ENCODE peak calls at places on chromosomes 1 and 21, in eight cellular contexts. Y is right atrium auricular region, O is left ventricle myocardium inferior, V is tibial nerve, B is fibroblast of mammary gland, U is upper lobe of right lung, P is GM12865, Z is fibroblast of lung. Q is an unnamed sample.

GRCh38 chr1:39387452-39387851 is 104.0 kb upstream of the BMP8A start:
- DNase-seq in Y (no peak), O (no peak), V (no peak), B (peak), U (no peak), P (no peak), Z (peak), Q (no peak)

GRCh38 chr1:206797534-206798383 is 25.5 kb upstream of the IL10 start:
- DNase-seq in Y (no peak), O (no peak), V (no peak), B (no peak), U (no peak), P (peak), Z (no peak), Q (no peak)

GRCh38 chr1:177368255-177368654 is 197.5 kb downstream of the BRINP2 start:
- DNase-seq in Y (no peak), O (no peak), V (no peak), B (peak), U (no peak), P (peak), Z (peak), Q (no peak)

GRCh38 chr1:147748687-147749350 is 11.6 kb downstream of the GJA5 start:
- DNase-seq in Y (no peak), O (peak), V (no peak), B (peak), U (no peak), P (no peak), Z (no peak), Q (no peak)

GRCh38 chr1:31723828-31724359 is 20.1 kb upstream of the COL16A1 start:
- DNase-seq in Y (peak), O (peak), V (peak), B (peak), U (peak), P (peak), Z (peak), Q (no peak)

GRCh38 chr1:218816999-218817398 is 356.7 kb upstream of the LYPLAL1 start:
- DNase-seq in Y (no peak), O (no peak), V (no peak), B (no peak), U (no peak), P (no peak), Z (no peak), Q (no peak)

GRCh38 chr1:20485527-20486456 is at the start of gene CAMK2N1:
- DNase-seq in Y (no peak), O (peak), V (no peak), B (peak), U (peak), P (no peak), Z (peak), Q (no peak)

GRCh38 chr1:198494658-198495103 is 45.8 kb downstream of the ATP6V1G3 start:
- DNase-seq in Y (no peak), O (no peak), V (no peak), B (no peak), U (peak), P (no peak), Z (no peak), Q (no peak)

GRCh38 chr1:37556712-37557196 is at the start of gene DNALI1:
- DNase-seq in Y (peak), O (peak), V (peak), B (peak), U (peak), P (peak), Z (peak), Q (no peak)

GRCh38 chr1:2985121-2985561 is 36.1 kb upstream of the ACTRT2 start:
- DNase-seq in Y (no peak), O (no peak), V (no peak), B (no peak), U (peak), P (no peak), Z (no peak), Q (no peak)

GRCh38 chr1:234375672-234376071 is 2.4 kb downstream of the COA6 start:
- DNase-seq in Y (no peak), O (no peak), V (no peak), B (no peak), U (no peak), P (no peak), Z (no peak), Q (no peak)

GRCh38 chr1:2269193-2269921 is 41.2 kb downstream of the SKI start:
- DNase-seq in Y (no peak), O (no peak), V (no peak), B (no peak), U (no peak), P (no peak), Z (no peak), Q (no peak)

GRCh38 chr1:148263128-148263905 is 111.2 kb upstream of the NBPF11 start:
- DNase-seq in Y (no peak), O (peak), V (no peak), B (peak), U (peak), P (peak), Z (peak), Q (peak)

GRCh38 chr1:168271636-168272035 is 9.0 kb upstream of the TBX19 start:
- DNase-seq in Y (no peak), O (no peak), V (no peak), B (no peak), U (no peak), P (no peak), Z (no peak), Q (no peak)

GRCh38 chr1:206035027-206035426 is 11.3 kb upstream of the CTSE start:
- DNase-seq in Y (no peak), O (no peak), V (no peak), B (no peak), U (no peak), P (peak), Z (no peak), Q (no peak)

GRCh38 chr1:162035241-162035640 is 11.6 kb upstream of the OLFML2B start:
- DNase-seq in Y (no peak), O (no peak), V (no peak), B (no peak), U (no peak), P (no peak), Z (peak), Q (no peak)

GRCh38 chr1:36673207-36673606 is 190.5 kb upstream of the CSF3R start:
- DNase-seq in Y (no peak), O (no peak), V (no peak), B (no peak), U (no peak), P (no peak), Z (no peak), Q (no peak)

GRCh38 chr1:168737446-168737845 is 8.4 kb upstream of the DPT start:
- DNase-seq in Y (no peak), O (no peak), V (no peak), B (no peak), U (no peak), P (no peak), Z (no peak), Q (no peak)

GRCh38 chr1:29439615-29440014 is 203.3 kb downstream of the PTPRU start:
- DNase-seq in Y (no peak), O (no peak), V (no peak), B (no peak), U (no peak), P (no peak), Z (no peak), Q (no peak)

GRCh38 chr1:182235952-182236650 is 155.5 kb downstream of the GLUL start:
- DNase-seq in Y (no peak), O (peak), V (no peak), B (peak), U (no peak), P (no peak), Z (peak), Q (no peak)

GRCh38 chr1:203048555-203049051 is 22.3 kb downstream of the PPFIA4 start:
- DNase-seq in Y (no peak), O (no peak), V (no peak), B (no peak), U (no peak), P (no peak), Z (no peak), Q (no peak)

GRCh38 chr21:35926003-35926541 is 134.3 kb downstream of the SETD4 start:
- DNase-seq in Y (no peak), O (no peak), V (no peak), B (no peak), U (no peak), P (no peak), Z (no peak), Q (no peak)

GRCh38 chr1:48947761-48948537 is 171.3 kb upstream of the BEND5 start:
- DNase-seq in Y (no peak), O (no peak), V (no peak), B (no peak), U (no peak), P (no peak), Z (peak), Q (no peak)

GRCh38 chr1:197399691-197400521 is 131.9 kb downstream of the CRB1 start:
- DNase-seq in Y (no peak), O (no peak), V (no peak), B (peak), U (no peak), P (peak), Z (peak), Q (peak)

GRCh38 chr1:166857995-166858394 is 18.1 kb downstream of the TADA1 start:
- DNase-seq in Y (no peak), O (no peak), V (no peak), B (no peak), U (no peak), P (no peak), Z (no peak), Q (no peak)

GRCh38 chr1:49013046-49013445 is 236.4 kb upstream of the BEND5 start:
- DNase-seq in Y (no peak), O (no peak), V (no peak), B (no peak), U (no peak), P (no peak), Z (no peak), Q (no peak)

GRCh38 chr1:51661081-51661518 is 44.2 kb downstream of the OSBPL9 start:
- DNase-seq in Y (no peak), O (no peak), V (no peak), B (peak), U (no peak), P (no peak), Z (peak), Q (no peak)

GRCh38 chr1:83849191-83850061 is 149.5 kb downstream of the TTLL7 start:
- DNase-seq in Y (no peak), O (no peak), V (no peak), B (no peak), U (no peak), P (peak), Z (no peak), Q (no peak)

GRCh38 chr1:165696625-165697100 is 1.7 kb downstream of the ALDH9A1 start:
- DNase-seq in Y (no peak), O (no peak), V (no peak), B (peak), U (no peak), P (no peak), Z (peak), Q (no peak)

GRCh38 chr1:8460784-8461183 is 142.9 kb downstream of the SLC45A1 start:
- DNase-seq in Y (no peak), O (no peak), V (no peak), B (no peak), U (no peak), P (no peak), Z (no peak), Q (no peak)

GRCh38 chr21:14321042-14321441 is 61.9 kb downstream of the HSPA13 start:
- DNase-seq in Y (no peak), O (no peak), V (no peak), B (peak), U (no peak), P (no peak), Z (no peak), Q (no peak)

GRCh38 chr1:248618878-248619277 is 16.0 kb downstream of the OR2T11 start:
- DNase-seq in Y (no peak), O (peak), V (peak), B (peak), U (no peak), P (peak), Z (no peak), Q (no peak)

GRCh38 chr1:213772711-213773110 is 215.1 kb upstream of the PROX1 start:
- DNase-seq in Y (peak), O (no peak), V (no peak), B (no peak), U (no peak), P (no peak), Z (no peak), Q (no peak)

GRCh38 chr1:150281221-150281757 is 1.1 kb upstream of the CIART start:
- DNase-seq in Y (peak), O (peak), V (peak), B (peak), U (peak), P (peak), Z (peak), Q (no peak)

GRCh38 chr21:15151385-15152103 is 86.7 kb upstream of the NRIP1 start:
- DNase-seq in Y (no peak), O (no peak), V (no peak), B (peak), U (no peak), P (no peak), Z (no peak), Q (no peak)

DNA sequence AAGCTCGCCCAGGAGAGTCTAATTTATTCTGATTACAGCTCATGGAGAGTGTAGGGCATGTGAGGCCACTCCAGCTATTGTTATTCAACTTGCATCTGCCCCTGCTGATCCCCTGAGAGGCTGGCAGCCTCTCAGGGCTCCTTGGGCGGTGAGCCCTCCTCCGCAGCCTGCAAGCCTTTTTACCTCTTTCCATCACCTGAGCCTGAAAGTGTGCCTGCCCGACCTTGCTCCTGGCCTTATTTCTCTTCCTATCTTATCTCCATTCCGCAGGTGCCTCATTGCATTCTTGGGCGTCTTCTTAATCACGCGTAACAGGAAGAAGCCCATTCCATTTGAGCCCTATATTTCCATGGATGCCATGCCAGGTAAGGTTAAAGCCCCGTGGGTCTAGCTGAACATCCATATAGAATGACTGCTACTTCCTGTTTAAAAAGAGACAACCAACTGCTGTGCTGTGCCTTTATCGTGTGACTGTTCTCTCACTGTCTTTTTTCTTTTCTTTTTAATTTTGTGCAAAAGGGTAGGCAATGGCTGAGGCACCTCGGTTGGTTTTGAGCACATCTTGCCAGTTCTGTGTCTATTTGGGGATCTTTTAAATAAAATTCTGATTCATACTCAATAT is 38.8 kb upstream of the RCAN3 start:
- DNase-seq in Y (no peak), O (no peak), V (no peak), B (no peak), U (no peak), P (no peak), Z (no peak), Q (no peak)
- H3K4me3 ChIP-seq in Y (no peak), O (no peak), V (no peak), B (no peak), U (no peak), P (no peak), Z (no peak), Q (no peak)

GRCh38 chr1:26496881-26497280 is 24.6 kb downstream of the HMGN2 start:
- DNase-seq in Y (no peak), O (no peak), V (no peak), B (no peak), U (no peak), P (no peak), Z (no peak), Q (no peak)

GRCh38 chr1:26498894-26499293 is 26.7 kb downstream of the HMGN2 start:
- DNase-seq in Y (no peak), O (no peak), V (no peak), B (no peak), U (no peak), P (no peak), Z (no peak), Q (no peak)

GRCh38 chr1:26500488-26501175 is 28.4 kb downstream of the HMGN2 start:
- DNase-seq in Y (peak), O (peak), V (peak), B (peak), U (peak), P (peak), Z (peak), Q (peak)
- TF ChIP-seq CTCF in Y (no peak), O (peak), V (no peak), B (no peak), U (no peak), P (no peak), Z (no peak), Q (no peak)

DNA sequence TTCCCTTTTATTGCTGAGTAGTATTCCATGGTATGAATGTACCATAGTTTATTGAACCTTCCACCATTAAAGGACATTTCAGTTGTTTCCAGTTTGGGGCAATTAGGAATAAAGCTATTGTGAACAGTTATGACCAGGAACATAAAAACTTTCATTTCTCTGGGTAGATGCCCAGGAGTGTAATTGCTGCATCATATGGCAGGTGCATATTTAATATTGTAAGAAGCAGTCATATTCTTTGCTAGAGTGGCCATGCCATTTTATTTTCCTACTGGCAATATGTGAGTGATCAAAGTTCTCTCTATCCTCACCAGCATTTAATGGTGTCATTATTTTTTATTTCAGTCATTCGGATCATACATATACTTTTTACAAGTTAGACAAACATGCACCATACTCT is 23.9 kb upstream of the H3-3A start:
- DNase-seq in Y (no peak), O (no peak), V (no peak), B (no peak), U (no peak), P (no peak), Z (no peak), Q (no peak)
- H3K4me3 ChIP-seq in Y (no peak), O (no peak), V (no peak), B (no peak), U (no peak), P (no peak), Z (no peak), Q (no peak)

DNA sequence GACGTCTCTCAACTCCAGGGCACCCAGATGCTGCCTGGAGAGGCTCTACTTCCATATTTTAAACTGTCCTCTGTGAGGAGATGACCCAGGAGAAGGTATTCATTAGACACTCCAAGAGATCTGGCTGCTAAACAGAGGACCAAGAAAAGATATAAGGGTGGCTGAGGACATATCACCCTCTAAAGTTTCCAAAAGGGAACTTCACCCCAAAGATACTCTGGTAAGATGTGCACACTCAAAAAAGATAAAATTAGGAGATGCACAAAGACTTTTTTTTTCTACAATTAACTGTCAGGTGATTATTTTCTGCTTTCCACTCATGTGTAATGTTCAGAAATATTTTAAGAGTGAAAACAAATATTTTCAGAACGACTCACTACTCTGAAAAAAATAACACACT is 1.4 kb downstream of the ZNF670 start:
- DNase-seq in Y (no peak), O (no peak), V (no peak), B (peak), U (no peak), P (no peak), Z (peak), Q (no peak)
- TF ChIP-seq CTCF in Y (no peak), O (no peak), V (no peak), B (peak), U (no peak), P (no peak), Z (no peak), Q (no peak)

GRCh38 chr1:174877208-174877673 is 122.5 kb upstream of the CACYBP start:
- DNase-seq in Y (no peak), O (no peak), V (no peak), B (peak), U (no peak), P (no peak), Z (peak), Q (no peak)

GRCh38 chr1:174871886-174872285 is 127.9 kb upstream of the CACYBP start:
- DNase-seq in Y (no peak), O (no peak), V (no peak), B (no peak), U (no peak), P (peak), Z (peak), Q (no peak)

GRCh38 chr1:174874337-174875053 is 125.3 kb upstream of the CACYBP start:
- DNase-seq in Y (no peak), O (no peak), V (no peak), B (no peak), U (no peak), P (peak), Z (no peak), Q (peak)

GRCh38 chr1:174872615-174873058 is 127.1 kb upstream of the CACYBP start:
- DNase-seq in Y (no peak), O (no peak), V (no peak), B (peak), U (no peak), P (peak), Z (peak), Q (no peak)

DNA sequence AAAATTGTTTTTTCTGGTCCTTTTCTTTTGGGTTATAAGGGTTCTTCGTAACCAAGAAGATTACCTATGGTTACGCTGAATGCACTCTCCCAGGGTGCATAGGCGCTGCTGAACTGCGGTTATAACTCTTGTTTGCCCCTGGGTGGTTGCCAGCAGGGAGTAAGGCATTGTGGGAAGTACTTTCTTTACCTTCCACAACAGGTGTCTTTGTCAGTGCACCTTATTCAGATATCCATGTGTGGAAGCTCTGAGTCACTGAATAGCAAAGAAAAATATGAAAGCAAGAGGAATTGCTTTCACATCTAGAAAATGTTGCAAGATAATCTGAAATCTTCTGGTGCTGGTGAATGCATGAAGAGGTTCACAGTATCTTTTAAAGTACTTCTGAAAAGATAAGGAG is 124.4 kb upstream of the CACYBP start:
- DNase-seq in Y (no peak), O (no peak), V (no peak), B (no peak), U (peak), P (peak), Z (no peak), Q (no peak)
- H3K4me3 ChIP-seq in Y (no peak), O (no peak), V (peak), B (no peak), U (peak), P (peak), Z (no peak), Q (no peak)

GRCh38 chr1:110340207-110340468 is 961 bp downstream of the RBM15 start:
- DNase-seq in Y (no peak), O (no peak), V (no peak), B (no peak), U (peak), P (no peak), Z (peak), Q (no peak)
- TF ChIP-seq CTCF in Y (no peak), O (no peak), V (no peak), B (no peak), U (no peak), P (no peak), Z (no peak), Q (no peak)

DNA sequence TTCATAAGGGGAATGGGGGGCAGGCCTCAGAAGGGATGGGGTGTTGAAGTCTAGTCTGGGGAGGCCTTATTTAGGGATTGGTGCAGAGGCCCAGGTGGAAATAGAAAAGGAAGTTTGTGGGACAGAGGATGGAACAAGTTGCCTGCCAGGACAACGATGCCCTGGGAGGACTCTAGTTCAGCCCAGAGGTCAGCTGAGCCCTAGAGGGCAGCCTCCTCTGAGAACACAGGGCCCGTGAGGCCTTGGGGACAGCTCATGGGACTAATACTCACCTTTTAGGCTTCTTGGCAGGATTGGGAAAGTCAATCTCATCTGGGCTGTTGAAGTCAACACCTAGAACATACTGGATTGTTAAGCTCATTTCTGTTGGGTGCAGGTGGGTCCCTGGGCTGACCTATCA is 43.0 kb downstream of the LHX4 start:
- DNase-seq in Y (no peak), O (no peak), V (no peak), B (no peak), U (no peak), P (no peak), Z (no peak), Q (no peak)
- H3K4me3 ChIP-seq in Y (no peak), O (no peak), V (no peak), B (no peak), U (no peak), P (no peak), Z (no peak), Q (no peak)